ENCODE peak calls at places on chromosomes 1 and 21, in four cellular contexts. O, S, A and N are unnamed samples.

GRCh38 chr1:34330061-34330460 is 153.4 kb downstream of the C1orf94 start:
- DNase-seq in O (no peak), S (no peak), A (no peak), N (no peak)

GRCh38 chr1:10208537-10208936 is 1.8 kb upstream of the KIF1B start:
- DNase-seq in O (peak; percentile 88), S (no peak), A (peak; percentile 30), N (no peak)

GRCh38 chr1:243559575-243560172 is 290.4 kb downstream of the AKT3 start:
- DNase-seq in O (no peak), S (no peak), A (no peak), N (no peak)

GRCh38 chr1:168387781-168388760 is 107.4 kb downstream of the TBX19 start:
- DNase-seq in O (no peak), S (no peak), A (no peak), N (no peak)

GRCh38 chr1:82697965-82698364 is 897.2 kb downstream of the ADGRL2 start:
- DNase-seq in O (no peak), S (no peak), A (no peak), N (peak; percentile 47)

GRCh38 chr1:58689167-58689566 is 10.7 kb downstream of the MYSM1 start:
- DNase-seq in O (no peak), S (no peak), A (no peak), N (peak; percentile 14)

GRCh38 chr1:111987502-111987901 is 2.0 kb downstream of the KCND3 start:
- DNase-seq in O (no peak), S (no peak), A (no peak), N (no peak)

GRCh38 chr1:182888736-182889531 is 49.8 kb downstream of the DHX9 start:
- DNase-seq in O (peak; percentile 21), S (no peak), A (no peak), N (no peak)

GRCh38 chr1:114670083-114671010 is 498 bp upstream of the DENND2C start:
- DNase-seq in O (peak; percentile 86), S (peak; percentile 84), A (peak; percentile 94), N (peak; percentile 65)

GRCh38 chr1:210678306-210678705 is 349.6 kb downstream of the HHAT start:
- DNase-seq in O (no peak), S (no peak), A (no peak), N (no peak)

GRCh38 chr1:14815175-14815882 is 216.8 kb downstream of the KAZN start:
- DNase-seq in O (no peak), S (no peak), A (no peak), N (peak; percentile 59)

GRCh38 chr1:214271174-214271858 is 9.6 kb upstream of the SMYD2 start:
- DNase-seq in O (peak; percentile 23), S (no peak), A (no peak), N (no peak)

GRCh38 chr1:92484472-92485373 is 2.0 kb downstream of the GFI1 start:
- DNase-seq in O (peak; percentile 87), S (peak; percentile 69), A (peak; percentile 52), N (peak; percentile 81)

GRCh38 chr1:239952348-239953307 is 139.1 kb upstream of the FMN2 start:
- DNase-seq in O (peak; percentile 12), S (peak; percentile 52), A (no peak), N (no peak)

GRCh38 chr1:118104956-118105355 is 80.1 kb downstream of the SPAG17 start:
- DNase-seq in O (no peak), S (no peak), A (no peak), N (no peak)

GRCh38 chr1:1356796-1357401 is 1.5 kb downstream of the MXRA8 start:
- DNase-seq in O (no peak), S (no peak), A (no peak), N (no peak)

GRCh38 chr1:182885591-182885990 is 46.4 kb downstream of the DHX9 start:
- DNase-seq in O (no peak), S (no peak), A (no peak), N (no peak)

GRCh38 chr1:905811-906531 is 17.8 kb upstream of the SAMD11 start:
- DNase-seq in O (peak; percentile 6), S (peak; percentile 9), A (peak; percentile 19), N (no peak)

GRCh38 chr1:117985239-117985638 is 55.7 kb downstream of the WDR3 start:
- DNase-seq in O (no peak), S (no peak), A (no peak), N (no peak)

GRCh38 chr1:209883341-209883971 is 54.6 kb upstream of the SYT14 start:
- DNase-seq in O (no peak), S (no peak), A (no peak), N (no peak)

GRCh38 chr1:52629021-52629643 is 3.8 kb upstream of the SHISAL2A start:
- DNase-seq in O (no peak), S (no peak), A (no peak), N (peak; percentile 7)

GRCh38 chr1:225517697-225518096 is 89.9 kb upstream of the LBR start:
- DNase-seq in O (peak; percentile 20), S (no peak), A (no peak), N (no peak)

GRCh38 chr21:45322231-45322959 is 34.7 kb upstream of the POFUT2 start:
- DNase-seq in O (no peak), S (no peak), A (no peak), N (no peak)

GRCh38 chr1:82836246-82836645 is 1035.5 kb downstream of the ADGRL2 start:
- DNase-seq in O (no peak), S (no peak), A (no peak), N (no peak)

GRCh38 chr1:67446893-67447292 is 16.7 kb upstream of the SERBP1 start:
- DNase-seq in O (no peak), S (no peak), A (no peak), N (no peak)

GRCh38 chr1:161020573-161021167 is at the start of gene F11R:
- DNase-seq in O (peak; percentile 79), S (peak; percentile 66), A (peak; percentile 68), N (peak; percentile 78)

GRCh38 chr1:38046333-38046883 is at the start of gene POU3F1:
- DNase-seq in O (no peak), S (no peak), A (no peak), N (no peak)

GRCh38 chr21:45979141-45979631 is 2.4 kb upstream of the COL6A1 start:
- DNase-seq in O (peak; percentile 23), S (no peak), A (no peak), N (no peak)

GRCh38 chr1:156081174-156082110 is 823 bp downstream of the MEX3A start:
- DNase-seq in O (no peak), S (no peak), A (no peak), N (peak; percentile 18)

GRCh38 chr1:35567947-35568558 is 5.1 kb upstream of the TFAP2E start:
- DNase-seq in O (no peak), S (no peak), A (no peak), N (no peak)

GRCh38 chr1:70778934-70779333 is 268.7 kb downstream of the PTGER3 start:
- DNase-seq in O (no peak), S (no peak), A (no peak), N (no peak)

GRCh38 chr1:209150114-209150513 is 433.4 kb upstream of the CAMK1G start:
- DNase-seq in O (peak; percentile 52), S (peak; percentile 12), A (no peak), N (no peak)

GRCh38 chr1:117815105-117815812 is 114.2 kb downstream of the GDAP2 start:
- DNase-seq in O (no peak), S (no peak), A (no peak), N (no peak)

GRCh38 chr1:68057564-68057963 is 7.1 kb upstream of the DIRAS3 start:
- DNase-seq in O (no peak), S (peak; percentile 26), A (no peak), N (no peak)

GRCh38 chr1:94730450-94730849 is 89.7 kb upstream of the SLC44A3 start:
- DNase-seq in O (no peak), S (no peak), A (no peak), N (no peak)